ENCODE peak calls at places on chromosomes 4 and X, in six cellular contexts. O, L, P, G, Q and E are unnamed samples.

GRCh38 chr4:142567199-142567598 is 278.9 kb downstream of the INPP4B start:
- DNase-seq in O (no peak), L (peak), P (no peak), G (peak), Q (no peak), E (no peak)

GRCh38 chrX:41661366-41662095 is 27.2 kb upstream of the GPR34 start:
- DNase-seq in O (no peak), L (no peak), P (no peak), G (no peak), Q (no peak), E (no peak)

GRCh38 chrX:152428596-152428995 is 22.5 kb downstream of the GABRA3 start:
- DNase-seq in O (no peak), L (no peak), P (no peak), G (no peak), Q (no peak), E (no peak)

GRCh38 chr4:69714086-69714485 is 46.3 kb downstream of the SULT1B1 start:
- DNase-seq in O (no peak), L (no peak), P (no peak), G (no peak), Q (no peak), E (no peak)

GRCh38 chr4:41569957-41570356 is 32.0 kb downstream of the LIMCH1 start:
- DNase-seq in O (no peak), L (no peak), P (no peak), G (no peak), Q (no peak), E (no peak)

GRCh38 chrX:71599965-71600364 is 18.3 kb downstream of the CXCR3 start:
- DNase-seq in O (no peak), L (no peak), P (no peak), G (no peak), Q (no peak), E (no peak)

GRCh38 chrX:37834937-37835336 is 12.4 kb downstream of the DYNLT3 start:
- DNase-seq in O (no peak), L (no peak), P (no peak), G (no peak), Q (no peak), E (no peak)

GRCh38 chrX:46500054-46500453 is 45.2 kb downstream of the ZNF674 start:
- DNase-seq in O (no peak), L (no peak), P (no peak), G (no peak), Q (no peak), E (no peak)

GRCh38 chr4:16116019-16116418 is 32.2 kb upstream of the PROM1 start:
- DNase-seq in O (no peak), L (no peak), P (no peak), G (no peak), Q (no peak), E (no peak)

GRCh38 chrX:150664290-150664689 is 28.9 kb upstream of the MTMR1 start:
- DNase-seq in O (peak), L (no peak), P (no peak), G (no peak), Q (peak), E (no peak)

GRCh38 chr4:181659202-181659601 is 584.0 kb upstream of the TENM3 start:
- DNase-seq in O (no peak), L (no peak), P (no peak), G (no peak), Q (no peak), E (no peak)

GRCh38 chrX:10198254-10198653 is 41.5 kb downstream of the CLCN4 start:
- DNase-seq in O (no peak), L (no peak), P (no peak), G (no peak), Q (no peak), E (no peak)

GRCh38 chrX:44431206-44431605 is 87.7 kb upstream of the EFHC2 start:
- DNase-seq in O (peak), L (no peak), P (no peak), G (peak), Q (no peak), E (no peak)

GRCh38 chrX:103585421-103586313 is at the start of gene TCEAL4:
- DNase-seq in O (peak), L (peak), P (peak), G (no peak), Q (peak), E (no peak)
- TF ChIP-seq POLR2A in O (peak), L (peak), P (no peak), G (no peak), Q (peak), E (no peak)

GRCh38 chr4:39451423-39452023 is 7.2 kb downstream of the RPL9 start:
- DNase-seq in O (no peak), L (no peak), P (no peak), G (no peak), Q (no peak), E (no peak)

GRCh38 chr4:39446483-39446841 is 12.3 kb downstream of the RPL9 start:
- DNase-seq in O (no peak), L (no peak), P (no peak), G (no peak), Q (no peak), E (no peak)

GRCh38 chr4:39442910-39443480 is 15.7 kb downstream of the RPL9 start:
- DNase-seq in O (no peak), L (no peak), P (no peak), G (no peak), Q (no peak), E (no peak)

GRCh38 chr4:39450618-39451017 is 8.1 kb downstream of the RPL9 start:
- DNase-seq in O (no peak), L (no peak), P (no peak), G (no peak), Q (no peak), E (no peak)

DNA sequence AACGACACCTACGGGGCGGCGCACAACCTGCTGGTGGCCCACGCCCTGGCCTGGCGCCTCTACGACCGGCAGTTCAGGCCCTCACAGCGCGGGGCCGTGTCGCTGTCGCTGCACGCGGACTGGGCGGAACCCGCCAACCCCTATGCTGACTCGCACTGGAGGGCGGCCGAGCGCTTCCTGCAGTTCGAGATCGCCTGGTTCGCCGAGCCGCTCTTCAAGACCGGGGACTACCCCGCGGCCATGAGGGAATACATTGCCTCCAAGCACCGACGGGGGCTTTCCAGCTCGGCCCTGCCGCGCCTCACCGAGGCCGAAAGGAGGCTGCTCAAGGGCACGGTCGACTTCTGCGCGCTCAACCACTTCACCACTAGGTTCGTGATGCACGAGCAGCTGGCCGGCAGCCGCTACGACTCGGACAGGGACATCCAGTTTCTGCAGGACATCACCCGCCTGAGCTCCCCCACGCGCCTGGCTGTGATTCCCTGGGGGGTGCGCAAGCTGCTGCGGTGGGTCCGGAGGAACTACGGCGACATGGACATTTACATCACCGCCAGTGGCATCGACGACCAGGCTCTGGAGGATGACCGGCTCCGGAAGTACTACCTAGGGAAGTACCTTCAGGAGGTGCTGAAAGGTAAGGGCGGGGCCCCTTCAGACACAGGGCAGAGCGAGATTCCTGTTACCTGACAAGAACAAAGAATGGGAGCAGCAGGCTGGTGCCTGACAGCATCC is 11.7 kb downstream of the RPL9 start:
- DNase-seq in O (peak), L (peak), P (peak), G (no peak), Q (peak), E (peak)
- TF ChIP-seq POLR2AphosphoS5 in O (no peak), L (peak), P (no peak), G (no peak), Q (peak), E (no peak)

DNA sequence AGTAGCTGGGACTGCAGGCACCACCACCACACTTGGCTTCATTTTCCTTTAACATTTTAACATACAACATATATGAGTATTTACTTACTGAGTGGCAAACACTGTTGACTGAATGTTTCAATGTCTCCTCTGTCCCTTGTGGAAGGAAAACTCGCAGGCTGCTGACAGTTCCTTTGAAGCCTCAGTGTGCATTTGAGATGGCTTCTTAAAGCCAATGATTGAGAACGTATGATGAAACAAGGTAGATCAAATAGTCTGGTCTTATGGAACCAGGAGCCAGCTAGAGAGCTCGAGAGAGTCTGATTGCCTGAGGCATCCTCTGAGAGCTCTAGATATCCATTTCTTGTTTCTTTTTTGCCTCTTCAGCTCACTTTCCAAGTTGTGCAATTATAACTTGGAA is 43.0 kb upstream of the PDLIM3 start:
- DNase-seq in O (no peak), L (no peak), P (no peak), G (no peak), Q (no peak), E (no peak)
- TF ChIP-seq POLR2A in O (no peak), L (no peak), P (no peak), G (no peak), Q (no peak), E (no peak)

GRCh38 chr4:30821891-30822612 is 101.9 kb downstream of the PCDH7 start:
- DNase-seq in O (no peak), L (no peak), P (no peak), G (peak), Q (no peak), E (no peak)
- TF ChIP-seq POLR2AphosphoS5 in O (no peak), L (no peak), P (no peak), G (peak), Q (peak), E (no peak)

DNA sequence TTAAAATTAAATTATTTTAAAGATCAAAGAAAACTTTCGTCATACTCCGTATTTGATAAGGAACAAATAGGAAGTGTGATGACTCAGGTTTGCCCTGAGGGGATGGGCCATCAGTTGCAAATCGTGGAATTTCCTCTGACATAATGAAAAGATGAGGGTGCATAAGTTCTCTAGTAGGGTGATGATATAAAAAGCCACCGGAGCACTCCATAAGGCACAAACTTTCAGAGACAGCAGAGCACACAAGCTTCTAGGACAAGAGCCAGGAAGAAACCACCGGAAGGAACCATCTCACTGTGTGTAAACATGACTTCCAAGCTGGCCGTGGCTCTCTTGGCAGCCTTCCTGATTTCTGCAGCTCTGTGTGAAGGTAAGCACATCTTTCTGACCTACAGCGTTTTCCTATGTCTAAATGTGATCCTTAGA is at the start of gene CXCL8:
- DNase-seq in O (peak), L (peak), P (peak), G (peak), Q (peak), E (no peak)
- TF ChIP-seq POLR2A in O (no peak), L (no peak), P (no peak), G (no peak), Q (no peak), E (no peak)

GRCh38 chr4:164383187-164384181 is 370.4 kb upstream of the SMIM31 start:
- DNase-seq in O (peak), L (no peak), P (no peak), G (no peak), Q (peak), E (no peak)
- TF ChIP-seq POLR2AphosphoS5 in O (no peak), L (no peak), P (no peak), G (no peak), Q (no peak), E (no peak)